ENCODE peak calls at places on chromosomes 13 and 19, in eight cellular contexts. Q, Z, M, G, N, D, W and J are unnamed samples.
A peak's percentile ranks its signal among the peaks of the same experiment; 100 is the strongest.

GRCh38 chr13:25494708-25495411 is 123.1 kb downstream of the ATP8A2 start:
- DNase-seq in M (no peak), D (no peak), Z (no peak), Q (no peak), W (peak; percentile 40), G (no peak), N (no peak), J (no peak)

GRCh38 chr19:47587295-47587694 is 14.3 kb upstream of the ZNF541 start:
- DNase-seq in Z (no peak), W (no peak), G (no peak), Q (no peak), D (no peak), N (no peak), M (no peak), J (no peak)

GRCh38 chr19:35790981-35791813 is 15.8 kb downstream of the ARHGAP33 start:
- DNase-seq in D (no peak), G (no peak), Q (no peak), Z (no peak), W (peak; percentile 91), M (no peak), N (no peak), J (no peak)

GRCh38 chr13:84543976-84544375 is 661.7 kb upstream of the SLITRK1 start:
- DNase-seq in G (no peak), M (no peak), W (no peak), D (no peak), N (no peak), Q (no peak), Z (no peak), J (no peak)

GRCh38 chr19:33727331-33728028 is 69.2 kb upstream of the KCTD15 start:
- DNase-seq in G (no peak), M (no peak), D (no peak), W (no peak), Z (no peak), N (no peak), Q (no peak), J (no peak)

GRCh38 chr19:17331254-17331558 is 3.4 kb downstream of the ANO8 start:
- DNase-seq in M (no peak), Q (no peak), G (no peak), D (no peak), N (no peak), Z (no peak), W (peak; percentile 20), J (no peak)

GRCh38 chr13:22311734-22312404 is 641.0 kb downstream of the FGF9 start:
- DNase-seq in M (no peak), G (no peak), Q (no peak), W (no peak), N (peak; percentile 49), D (no peak), Z (no peak), J (no peak)

GRCh38 chr19:3982701-3983541 is 2.3 kb downstream of the EEF2 start:
- DNase-seq in M (no peak), W (no peak), Z (no peak), D (no peak), N (no peak), G (no peak), Q (no peak), J (no peak)

GRCh38 chr13:66689037-66689619 is 541.0 kb downstream of the PCDH9 start:
- DNase-seq in M (no peak), N (no peak), Z (no peak), D (no peak), G (peak; percentile 8), W (no peak), Q (no peak), J (no peak)

GRCh38 chr13:23848639-23849282 is 40.4 kb downstream of the MIPEP start:
- DNase-seq in N (no peak), G (no peak), W (no peak), D (no peak), Q (no peak), Z (no peak), M (no peak), J (no peak)

GRCh38 chr13:45219123-45219891 is 18.5 kb upstream of the KCTD4 start:
- DNase-seq in N (no peak), M (no peak), G (peak; percentile 71), Q (no peak), Z (no peak), W (no peak), D (no peak), J (no peak)

GRCh38 chr19:14450168-14450874 is 17.2 kb downstream of the PKN1 start:
- DNase-seq in M (peak; percentile 52), D (peak; percentile 84), Q (peak; percentile 36), Z (no peak), W (no peak), G (peak; percentile 54), N (no peak), J (peak; percentile 47)

GRCh38 chr13:67147257-67148218 is 82.6 kb downstream of the PCDH9 start:
- DNase-seq in W (no peak), M (no peak), Z (no peak), N (no peak), Q (no peak), G (peak; percentile 89), D (no peak), J (no peak)

GRCh38 chr13:75378301-75378700 is 103.7 kb downstream of the TBC1D4 start:
- DNase-seq in G (peak; percentile 51), Z (no peak), Q (no peak), N (no peak), D (no peak), M (no peak), W (no peak), J (no peak)

GRCh38 chr13:47112205-47112896 is 215.5 kb upstream of the HTR2A start:
- DNase-seq in Z (no peak), W (no peak), M (no peak), N (no peak), G (no peak), D (no peak), Q (no peak), J (no peak)

GRCh38 chr13:108594153-108594552 is 35.3 kb upstream of the MYO16 start:
- DNase-seq in N (no peak), Q (no peak), M (no peak), G (no peak), W (peak; percentile 6), D (no peak), Z (no peak), J (no peak)

GRCh38 chr19:15110418-15110815 is 3.2 kb downstream of the SYDE1 start:
- DNase-seq in Z (no peak), G (no peak), N (no peak), M (no peak), Q (no peak), D (no peak), W (no peak), J (no peak)

GRCh38 chr13:33746867-33747266 is 71.1 kb upstream of the RFC3 start:
- DNase-seq in G (no peak), W (no peak), Z (no peak), D (no peak), M (no peak), Q (no peak), N (no peak), J (no peak)

GRCh38 chr19:51691122-51692064 is 1.7 kb upstream of the SPACA6 start:
- DNase-seq in D (no peak), Q (no peak), M (no peak), Z (no peak), W (no peak), G (peak; percentile 32), N (no peak), J (no peak)

GRCh38 chr13:40662866-40663265 is 3.6 kb downstream of the FOXO1 start:
- DNase-seq in Z (no peak), M (no peak), D (no peak), Q (no peak), N (no peak), W (no peak), G (no peak), J (no peak)

GRCh38 chr13:75180805-75181455 is 301.0 kb downstream of the TBC1D4 start:
- DNase-seq in Z (no peak), G (no peak), N (no peak), D (no peak), W (no peak), Q (no peak), M (no peak), J (no peak)

GRCh38 chr19:35846038-35846668 is 6.2 kb downstream of the NPHS1 start:
- DNase-seq in G (no peak), M (no peak), Z (no peak), N (no peak), W (peak; percentile 80), D (no peak), Q (no peak), J (no peak)

GRCh38 chr19:3968556-3969434 is 2.1 kb downstream of the DAPK3 start:
- DNase-seq in Z (peak; percentile 66), D (no peak), M (no peak), Q (peak; percentile 81), W (peak; percentile 51), N (no peak), G (peak; percentile 90), J (no peak)

GRCh38 chr19:3073931-3074595 is 11.8 kb upstream of the TLE5 start:
- DNase-seq in Q (no peak), M (no peak), G (no peak), D (no peak), Z (no peak), N (no peak), W (no peak), J (no peak)

GRCh38 chr19:23481043-23481442 is 85.8 kb upstream of the ZNF91 start:
- DNase-seq in W (peak; percentile 1), Z (no peak), D (no peak), Q (no peak), G (no peak), M (no peak), N (no peak), J (no peak)

GRCh38 chr19:2294377-2295335 is 12.7 kb upstream of the PEAK3 start:
- DNase-seq in Q (no peak), D (no peak), Z (no peak), N (no peak), G (no peak), M (no peak), W (no peak), J (no peak)

GRCh38 chr19:42066075-42066754 is 3.8 kb downstream of the GRIK5 start:
- DNase-seq in W (peak; percentile 46), D (no peak), Q (no peak), Z (no peak), M (no peak), G (no peak), N (peak; percentile 39), J (no peak)

GRCh38 chr13:51539887-51540286 is 44.4 kb upstream of the WDFY2 start:
- DNase-seq in Z (no peak), G (no peak), D (no peak), M (no peak), Q (no peak), N (no peak), W (no peak), J (no peak)

GRCh38 chr13:28753208-28753892 is 34.6 kb upstream of the SLC46A3 start:
- DNase-seq in Q (peak; percentile 91), G (peak; percentile 77), Z (no peak), W (no peak), M (no peak), D (no peak), N (no peak), J (no peak)

GRCh38 chr19:21463449-21464105 is 41.8 kb upstream of the ZNF429 start:
- DNase-seq in D (peak; percentile 41), G (no peak), N (no peak), Q (no peak), W (no peak), M (no peak), Z (peak; percentile 49), J (peak; percentile 22)

GRCh38 chr13:40388617-40389016 is 277.8 kb downstream of the FOXO1 start:
- DNase-seq in G (no peak), M (peak; percentile 38), N (no peak), D (peak; percentile 57), W (no peak), Q (no peak), Z (no peak), J (peak; percentile 85)

GRCh38 chr13:25836709-25837316 is 215.0 kb downstream of the SHISA2 start:
- DNase-seq in N (no peak), D (no peak), W (no peak), G (peak; percentile 55), Z (no peak), M (no peak), Q (no peak), J (no peak)

GRCh38 chr13:50326271-50326670 is 311.0 kb downstream of the KCNRG start:
- DNase-seq in G (no peak), W (no peak), Q (no peak), M (no peak), D (no peak), Z (no peak), N (no peak), J (no peak)

GRCh38 chr19:902446-903226 is 9.4 kb downstream of the RNU6-9 start:
- DNase-seq in W (no peak), M (no peak), N (no peak), G (no peak), Q (no peak), Z (no peak), D (no peak), J (no peak)